ENCODE peak calls at places on chromosomes 2 and 18, in seven cellular contexts. T, Y, H, O, E, M and G are unnamed samples.

GRCh38 chr2:205778326-205778725 is 96.0 kb downstream of the NRP2 start:
- DNase-seq in Y (no peak), O (no peak), T (no peak), E (no peak), M (no peak), H (no peak), G (no peak)

GRCh38 chr2:158045362-158045761 is 56.3 kb upstream of the UPP2 start:
- DNase-seq in M (no peak), Y (no peak), H (no peak), T (no peak), E (no peak), O (no peak), G (no peak)

GRCh38 chr2:129936334-129936934 is 43.0 kb upstream of the RAB6C start:
- DNase-seq in T (no peak), M (peak; percentile 54), O (peak; percentile 5), H (no peak), E (no peak), Y (no peak), G (peak; percentile 70)

GRCh38 chr2:161315380-161315779 is 7.2 kb downstream of the PSMD14 start:
- DNase-seq in H (no peak), O (no peak), T (no peak), E (no peak), M (no peak), Y (no peak), G (no peak)

GRCh38 chr2:164719996-164720941 is 99.0 kb upstream of the GRB14 start:
- DNase-seq in Y (no peak), E (no peak), O (no peak), M (no peak), T (no peak), H (no peak), G (no peak)

GRCh38 chr2:219254590-219255219 is 987 bp upstream of the TUBA4A start:
- DNase-seq in M (no peak), E (peak; percentile 27), T (no peak), O (no peak), H (no peak), Y (no peak), G (no peak)

GRCh38 chr2:190529486-190530104 is 4.9 kb downstream of the NEMP2 start:
- DNase-seq in O (no peak), Y (no peak), H (no peak), E (no peak), T (no peak), M (no peak), G (no peak)

GRCh38 chr2:16664052-16664731 is 1.4 kb downstream of the CYRIA start:
- DNase-seq in Y (peak; percentile 48), E (no peak), M (no peak), H (peak; percentile 68), O (no peak), T (no peak), G (no peak)

GRCh38 chr2:42865884-42866861 is 73.8 kb upstream of the HAAO start:
- DNase-seq in Y (no peak), E (no peak), M (no peak), T (peak; percentile 77), H (no peak), O (no peak), G (no peak)

GRCh38 chr18:51275712-51276473 is 78.4 kb upstream of the MEX3C start:
- DNase-seq in Y (no peak), T (no peak), H (no peak), M (no peak), E (no peak), O (no peak), G (peak; percentile 29)

GRCh38 chr2:22536131-22536530 is 848.8 kb upstream of the KLHL29 start:
- DNase-seq in E (no peak), H (no peak), M (no peak), Y (no peak), T (no peak), O (no peak), G (no peak)

GRCh38 chr2:71700880-71701397 is 247.6 kb downstream of the DYSF start:
- DNase-seq in H (peak; percentile 62), T (peak; percentile 90), E (no peak), O (no peak), Y (no peak), M (no peak), G (no peak)

GRCh38 chr2:138949517-138949916 is 169.3 kb upstream of the NXPH2 start:
- DNase-seq in E (no peak), T (no peak), H (no peak), O (no peak), M (peak; percentile 26), Y (no peak), G (no peak)

GRCh38 chr2:241241669-241242068 is 53.2 kb downstream of the ANO7 start:
- DNase-seq in M (no peak), O (no peak), Y (no peak), T (no peak), H (no peak), E (no peak), G (no peak)

GRCh38 chr2:204265701-204266310 is 279.5 kb upstream of the PARD3B start:
- DNase-seq in Y (no peak), O (no peak), M (no peak), T (no peak), E (no peak), H (no peak), G (no peak)

GRCh38 chr2:10048501-10049171 is 5.3 kb downstream of the KLF11 start:
- DNase-seq in O (no peak), H (no peak), T (no peak), Y (no peak), M (no peak), E (no peak), G (no peak)

GRCh38 chr18:220708-221107 is 47.1 kb downstream of the THOC1 start:
- DNase-seq in O (no peak), M (no peak), T (no peak), H (no peak), E (no peak), Y (no peak), G (no peak)

GRCh38 chr18:35408843-35409261 is 31.7 kb upstream of the ZNF396 start:
- DNase-seq in H (no peak), O (no peak), E (no peak), Y (no peak), T (no peak), M (no peak), G (peak; percentile 51)

GRCh38 chr2:3319134-3319533 is 58.5 kb downstream of the EIPR1 start:
- DNase-seq in E (no peak), Y (no peak), H (no peak), M (no peak), T (no peak), O (no peak), G (no peak)

GRCh38 chr2:86482034-86482433 is 40.9 kb downstream of the KDM3A start:
- DNase-seq in E (no peak), T (no peak), Y (no peak), M (no peak), H (no peak), O (no peak), G (no peak)

GRCh38 chr2:195871326-195871725 is 197.3 kb downstream of the DNAH7 start:
- DNase-seq in Y (no peak), H (no peak), M (no peak), E (no peak), T (no peak), O (no peak), G (no peak)

GRCh38 chr2:210162466-210163124 is 8.6 kb downstream of the KANSL1L start:
- DNase-seq in O (no peak), Y (no peak), T (no peak), M (no peak), E (no peak), H (no peak), G (no peak)

GRCh38 chr2:226611944-226612318 is 187.7 kb downstream of the IRS1 start:
- DNase-seq in H (no peak), O (no peak), M (no peak), E (no peak), T (no peak), Y (no peak), G (no peak)

GRCh38 chr18:11137400-11137799 is 12.0 kb downstream of the PIEZO2 start:
- DNase-seq in T (no peak), Y (no peak), H (no peak), M (no peak), E (no peak), O (no peak), G (no peak)